ENCODE peak calls at places on chromosomes 16 and 17, in five cellular contexts. Q, R, H, F and P are unnamed samples.

GRCh38 chr17:81552244-81553017 is at the start of gene FAAP100:
- DNase-seq in F (peak), R (peak), H (peak), Q (peak), P (peak)

GRCh38 chr17:57834146-57834741 is 15.6 kb downstream of the MRPS23 start:
- DNase-seq in F (no peak), R (no peak), H (no peak), Q (no peak), P (no peak)

GRCh38 chr16:88541109-88541508 is 29.1 kb upstream of the ZC3H18 start:
- DNase-seq in Q (no peak), H (no peak), F (no peak), R (no peak), P (no peak)

GRCh38 chr17:15957206-15957605 is 12.3 kb downstream of the ADORA2B start:
- DNase-seq in F (no peak), R (no peak), Q (no peak), H (no peak), P (no peak)

GRCh38 chr16:50731989-50732589 is 9.8 kb upstream of the CYLD start:
- DNase-seq in R (no peak), H (no peak), F (no peak), Q (no peak), P (no peak)

GRCh38 chr16:86381491-86381890 is 128.8 kb upstream of the FOXF1 start:
- DNase-seq in Q (no peak), F (no peak), R (no peak), H (no peak), P (no peak)

GRCh38 chr17:49723423-49723822 is 15.7 kb upstream of the SLC35B1 start:
- DNase-seq in F (no peak), Q (no peak), H (no peak), R (no peak), P (no peak)

GRCh38 chr16:84013787-84014569 is 28.6 kb downstream of the SLC38A8 start:
- DNase-seq in H (peak), F (peak), R (peak), Q (peak), P (peak)

GRCh38 chr16:4261557-4262172 is 11.2 kb downstream of the TFAP4 start:
- DNase-seq in Q (peak), R (peak), F (no peak), H (peak), P (peak)

GRCh38 chr17:2103456-2103855 is 48.6 kb downstream of the HIC1 start:
- DNase-seq in Q (no peak), R (no peak), H (no peak), F (no peak), P (no peak)

GRCh38 chr16:88785106-88785924 is at the start of gene PIEZO1:
- DNase-seq in R (no peak), F (no peak), Q (peak), H (peak), P (peak)

GRCh38 chr16:14354561-14355351 is 275.3 kb downstream of the PARN start:
- DNase-seq in R (no peak), Q (peak), F (peak), H (no peak), P (no peak)

GRCh38 chr17:28898261-28898955 is 875 bp upstream of the FLOT2 start:
- DNase-seq in Q (no peak), H (no peak), R (no peak), F (no peak), P (no peak)

GRCh38 chr17:48153711-48154642 is 46.4 kb downstream of the SNX11 start:
- DNase-seq in R (peak), Q (peak), F (no peak), H (peak), P (peak)

GRCh38 chr16:2782583-2783351 is 4.6 kb downstream of the PRSS33 start:
- DNase-seq in R (no peak), F (no peak), H (no peak), Q (no peak), P (no peak)

GRCh38 chr17:77144227-77144626 is 3.5 kb downstream of the SEC14L1 start:
- DNase-seq in F (no peak), R (no peak), Q (no peak), H (no peak), P (no peak)

GRCh38 chr17:28547623-28548416 is 4.6 kb downstream of the UNC119 start:
- DNase-seq in F (peak), Q (peak), R (peak), H (peak), P (peak)

GRCh38 chr17:73342057-73342522 is 30.3 kb upstream of the CDC42EP4 start:
- DNase-seq in R (no peak), H (no peak), F (peak), Q (peak), P (peak)

GRCh38 chr17:73343739-73344454 is 32.1 kb upstream of the CDC42EP4 start:
- DNase-seq in R (no peak), F (no peak), H (no peak), Q (no peak), P (no peak)

GRCh38 chr17:73341350-73342056 is 29.7 kb upstream of the CDC42EP4 start:
- DNase-seq in F (no peak), H (no peak), R (no peak), Q (no peak), P (no peak)

GRCh38 chr17:73343168-73343634 is 31.4 kb upstream of the CDC42EP4 start:
- DNase-seq in R (no peak), Q (peak), F (no peak), H (no peak), P (no peak)

DNA sequence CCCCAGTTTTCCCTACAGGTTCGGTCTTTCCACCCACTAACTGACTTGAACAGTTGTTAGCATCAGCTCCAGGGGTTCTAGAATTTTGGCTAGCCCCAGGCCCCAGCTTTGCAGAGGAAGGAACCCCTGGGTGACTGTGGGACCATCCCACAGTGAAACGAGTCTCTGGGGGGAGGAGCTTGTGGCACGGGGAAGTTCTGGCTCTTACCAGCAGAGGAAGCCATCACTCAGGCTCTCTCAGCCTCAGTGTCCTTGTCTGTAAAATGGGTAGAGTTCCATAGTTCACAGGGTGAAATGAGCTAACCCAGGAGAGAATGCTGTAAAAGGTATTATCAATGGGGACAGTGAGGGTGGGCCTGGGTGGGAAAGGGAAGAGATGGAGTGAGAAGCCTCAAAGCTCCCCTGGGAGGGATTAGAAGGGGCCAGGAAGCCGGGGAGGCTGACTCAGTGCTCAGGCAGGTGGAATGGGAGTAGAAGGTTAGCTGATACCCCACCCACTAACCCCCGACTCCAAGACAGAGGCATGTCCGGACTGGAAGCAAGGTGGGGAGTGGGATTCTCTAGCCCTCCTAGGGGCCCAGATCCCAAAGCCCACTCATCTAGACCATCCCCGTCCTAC is 30.9 kb upstream of the CDC42EP4 start:
- DNase-seq in F (no peak), Q (peak), H (no peak), R (no peak), P (peak)
- TF ChIP-seq CTCF in F (no peak), Q (peak), H (no peak), R (no peak), P (peak)

DNA sequence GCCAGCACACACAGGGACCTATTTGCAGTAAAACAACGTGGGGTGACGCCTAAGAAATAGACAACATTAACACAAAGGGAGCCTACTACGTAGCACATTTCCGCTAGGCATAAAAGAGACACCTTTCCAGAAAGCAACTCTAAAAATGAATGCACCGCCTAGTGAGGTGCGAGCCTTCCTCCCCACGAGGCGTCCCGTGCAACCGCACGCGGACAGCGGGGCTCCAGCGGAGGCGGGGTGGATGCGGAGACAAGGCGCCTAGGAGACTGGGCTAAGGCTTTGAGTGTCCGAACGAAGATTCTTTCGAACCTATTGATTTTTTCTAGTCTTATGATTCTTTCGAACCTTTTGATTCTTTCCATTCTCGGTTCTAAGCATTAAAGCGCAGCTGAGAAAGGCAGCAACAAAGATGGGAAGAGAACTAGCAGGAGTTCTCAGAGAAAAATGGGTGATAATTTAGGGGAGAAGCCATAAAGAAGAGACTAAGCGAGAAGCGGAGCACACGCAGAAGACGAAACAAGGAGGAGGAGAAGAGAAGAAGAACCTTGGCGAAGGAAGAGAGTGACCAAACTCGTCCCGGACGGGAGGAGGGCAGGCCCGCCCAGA is 433 bp upstream of the CPD start:
- DNase-seq in Q (peak), R (no peak), F (no peak), H (peak), P (no peak)
- TF ChIP-seq BHLHE40 in Q (peak), R (no peak), F (peak), H (peak), P (no peak)

GRCh38 chr17:1011138-1011537 is 14.2 kb downstream of the TIMM22 start:
- DNase-seq in Q (no peak), F (no peak), H (no peak), R (no peak), P (no peak)
- TF ChIP-seq POLR2A in Q (no peak), F (no peak), H (no peak), R (no peak), P (no peak)

GRCh38 chr17:75764711-75765421 is at the start of gene GALK1:
- DNase-seq in Q (peak), F (no peak), R (peak), H (peak), P (peak)
- TF ChIP-seq CTCF in Q (peak), F (peak), R (peak), H (peak), P (peak)